ENCODE peak calls at places on chromosomes 11 and 22, in seven cellular contexts. R, I, P, O, X, G and Y are unnamed samples. For H3K36me3, the result is how much of the 10 kb centered on the place peaks cover.

GRCh38 chr22:19891350-19892248 is 36.9 kb upstream of the GNB1L start:
- DNase-seq in I (no peak), P (peak), X (peak), G (no peak), O (peak), R (peak), Y (peak)

GRCh38 chr11:125494987-125495725 is 909 bp downstream of the FEZ1 start:
- DNase-seq in G (peak), I (no peak), X (no peak), O (peak), P (peak), R (no peak), Y (peak)

GRCh38 chr11:1198766-1199688 is 23.8 kb upstream of the MUC5B start:
- DNase-seq in G (peak), R (no peak), X (no peak), P (peak), I (peak), O (no peak), Y (peak)

GRCh38 chr11:44403176-44403575 is 93.2 kb upstream of the ALX4 start:
- DNase-seq in P (no peak), R (no peak), X (no peak), I (no peak), O (no peak), G (no peak), Y (no peak)

GRCh38 chr11:46522682-46523281 is 71.0 kb downstream of the AMBRA1 start:
- DNase-seq in O (no peak), R (peak), I (no peak), P (no peak), G (no peak), X (no peak), Y (no peak)

GRCh38 chr22:49930596-49931412 is 12.4 kb downstream of the CRELD2 start:
- DNase-seq in G (no peak), P (peak), X (no peak), R (peak), O (peak), I (peak), Y (peak)

GRCh38 chr22:25137577-25138525 is 61.8 kb upstream of the CRYBB3 start:
- DNase-seq in I (no peak), P (no peak), G (peak), X (no peak), R (no peak), O (no peak), Y (no peak)

GRCh38 chr11:122721964-122722266 is 66.4 kb downstream of the UBASH3B start:
- DNase-seq in P (no peak), O (no peak), X (no peak), R (no peak), I (no peak), G (peak), Y (no peak)

GRCh38 chr11:107043242-107043991 is 25.1 kb upstream of the GUCY1A2 start:
- DNase-seq in R (no peak), O (no peak), P (no peak), X (no peak), G (no peak), I (no peak), Y (no peak)

DNA sequence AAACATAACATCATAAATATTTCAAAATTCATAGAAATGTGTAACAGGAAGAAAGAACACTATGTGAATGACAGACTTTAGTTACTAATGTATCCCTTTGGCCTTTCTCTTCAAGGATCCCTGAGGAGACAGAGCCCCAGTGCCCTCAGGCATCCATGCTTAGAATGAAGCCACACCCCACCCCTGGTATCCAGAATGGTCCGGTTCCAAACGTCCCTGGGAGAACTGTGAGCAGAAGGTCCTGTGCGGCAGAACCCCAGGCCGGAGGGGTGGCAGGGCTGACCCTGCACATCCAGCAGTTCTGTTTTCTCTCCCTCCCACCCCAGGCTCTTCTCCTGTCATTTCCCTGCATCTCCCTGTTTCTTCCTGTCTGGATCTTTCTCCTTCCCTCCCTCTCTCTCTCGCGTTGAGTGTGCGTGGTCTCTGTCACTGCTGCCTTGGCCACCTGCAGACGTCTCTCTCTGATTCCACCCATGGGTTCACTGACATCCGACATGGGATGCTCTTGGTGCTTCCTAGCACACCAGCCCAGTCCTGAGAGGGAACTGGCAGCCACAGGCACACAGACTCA is 5.6 kb downstream of the RFPL1 start:
- DNase-seq in O (no peak), P (no peak), I (no peak), G (no peak), X (no peak), R (no peak), Y (no peak)
- H3K36me3 ChIP-seq in O (under half), P (under half), I (under half), G (under half), X (under half), R (under half), Y (under half)

GRCh38 chr11:36399236-36399635 is 103.1 kb downstream of the PRR5L start:
- DNase-seq in X (no peak), R (no peak), P (no peak), G (no peak), O (no peak), I (no peak), Y (no peak)
- H3K36me3 ChIP-seq in X (under half), R (under half), P (under half), G (under half), O (under half), I (under half), Y (under half)

GRCh38 chr11:2399488-2400068 is 972 bp upstream of the TSSC4 start:
- DNase-seq in I (no peak), X (no peak), G (no peak), R (peak), O (peak), P (no peak), Y (peak)
- H3K36me3 ChIP-seq in I (under half), X (under half), G (half or more), R (under half), O (under half), P (under half), Y (under half)

GRCh38 chr22:31852691-31853370 is 91.5 kb upstream of the YWHAH start:
- DNase-seq in O (peak), P (no peak), R (no peak), I (no peak), X (no peak), G (no peak), Y (no peak)
- H3K36me3 ChIP-seq in O (under half), P (under half), R (under half), I (under half), X (under half), G (under half), Y (under half)

DNA sequence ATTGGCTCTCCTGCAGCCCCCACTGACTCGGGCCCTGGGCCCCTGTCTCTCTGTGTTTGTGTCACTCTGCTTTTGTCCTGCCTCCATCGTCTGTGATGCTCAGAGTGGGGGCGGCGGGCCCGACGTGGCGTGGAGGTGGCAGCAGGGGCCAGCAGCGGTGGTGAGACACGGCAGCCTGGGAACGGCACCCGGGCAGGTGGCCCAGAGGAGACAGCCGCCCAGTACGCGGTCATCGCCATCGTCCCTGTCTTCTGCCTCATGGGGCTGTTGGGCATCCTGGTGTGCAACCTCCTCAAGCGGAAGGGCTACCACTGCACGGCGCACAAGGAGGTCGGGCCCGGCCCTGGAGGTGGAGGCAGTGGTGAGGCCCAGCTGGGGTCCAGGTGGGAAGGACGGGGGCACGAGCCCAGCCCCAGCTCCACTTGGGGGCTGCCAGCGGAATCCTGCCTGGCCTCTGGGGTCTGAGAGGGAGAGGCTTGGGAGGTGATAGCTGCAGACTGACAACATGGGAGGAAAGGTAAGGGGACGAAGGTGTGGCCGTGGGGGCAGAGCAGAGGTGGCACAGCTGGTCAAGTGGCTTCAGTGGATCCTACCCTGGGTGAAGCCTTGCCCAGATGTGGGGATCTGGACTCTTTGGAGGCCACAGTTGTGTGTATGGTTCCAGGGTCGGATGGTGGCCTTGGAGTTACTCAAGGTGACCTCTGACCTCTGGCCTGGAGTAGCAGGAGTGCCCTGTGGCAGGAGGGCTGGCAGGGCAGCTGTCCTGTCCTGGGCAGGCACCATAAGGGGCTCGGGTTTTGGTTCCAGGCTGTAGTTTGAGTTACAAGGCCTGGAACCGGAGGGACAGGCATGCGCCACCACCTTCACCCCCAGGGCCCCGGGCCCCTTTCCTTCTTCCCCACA is 16.2 kb downstream of the RELT start:
- DNase-seq in X (no peak), R (no peak), G (no peak), I (no peak), O (no peak), P (no peak), Y (peak)
- H3K36me3 ChIP-seq in X (under half), R (under half), G (under half), I (under half), O (under half), P (under half), Y (under half)